ENCODE peak calls at places on chromosomes 7 and 10, in five cellular contexts. I is adrenal gland, L is sigmoid colon, X is body of pancreas, R is A549. Z is an unnamed sample.
A peak's percentile ranks its signal among the peaks of the same experiment; 100 is the strongest.

GRCh38 chr10:84337199-84337598 is 8.8 kb downstream of the CCSER2 start:
- DNase-seq in I (no peak), L (no peak), X (no peak), R (no peak), Z (no peak)

GRCh38 chr10:8133146-8133545 is 78.7 kb downstream of the GATA3 start:
- DNase-seq in I (no peak), L (no peak), X (no peak), R (no peak), Z (no peak)

GRCh38 chr7:43784030-43785001 is 25.8 kb downstream of the BLVRA start:
- DNase-seq in I (no peak), L (peak; percentile 58), X (no peak), R (no peak), Z (no peak)

GRCh38 chr7:81871606-81872265 is 101.9 kb upstream of the HGF start:
- DNase-seq in I (no peak), L (no peak), X (no peak), R (no peak), Z (no peak)

GRCh38 chr7:11300231-11300630 is 326.6 kb downstream of the PHF14 start:
- DNase-seq in I (no peak), L (no peak), X (no peak), R (no peak), Z (no peak)

GRCh38 chr10:57664815-57665214 is 602.9 kb downstream of the IPMK start:
- DNase-seq in I (no peak), L (no peak), X (no peak), R (no peak), Z (no peak)

GRCh38 chr10:14665304-14665703 is 109.4 kb downstream of the FAM107B start:
- DNase-seq in I (no peak), L (no peak), X (peak; percentile 47), R (no peak), Z (no peak)

GRCh38 chr10:115020449-115020848 is 72.7 kb upstream of the ATRNL1 start:
- DNase-seq in I (no peak), L (no peak), X (no peak), R (no peak), Z (no peak)

GRCh38 chr10:121838931-121839330 is 88.9 kb downstream of the ATE1 start:
- DNase-seq in I (no peak), L (no peak), X (no peak), R (no peak), Z (no peak)

GRCh38 chr7:24500599-24501451 is 72.4 kb upstream of the PALS2 start:
- DNase-seq in I (no peak), L (no peak), X (no peak), R (no peak), Z (no peak)

GRCh38 chr10:109866168-109866994 is 56.9 kb downstream of the XPNPEP1 start:
- DNase-seq in I (peak; percentile 45), L (no peak), X (peak; percentile 23), R (no peak), Z (no peak)

GRCh38 chr10:1532636-1533035 is 204.7 kb downstream of the ADARB2 start:
- DNase-seq in I (no peak), L (peak; percentile 27), X (no peak), R (no peak), Z (no peak)

GRCh38 chr7:130566168-130566897 is 74.4 kb downstream of the MEST start:
- DNase-seq in I (peak; percentile 94), L (no peak), X (peak; percentile 15), R (no peak), Z (no peak)

GRCh38 chr10:36885746-36886145 is 239.7 kb upstream of the ANKRD30A start:
- DNase-seq in I (no peak), L (no peak), X (no peak), R (no peak), Z (no peak)

GRCh38 chr7:22361795-22362194 is 4.8 kb upstream of the RAPGEF5 start:
- DNase-seq in I (no peak), L (no peak), X (peak; percentile 89), R (no peak), Z (peak; percentile 63)

GRCh38 chr7:13282377-13282980 is 595.0 kb downstream of the ARL4A start:
- DNase-seq in I (no peak), L (no peak), X (no peak), R (no peak), Z (no peak)

GRCh38 chr7:134599371-134599770 is 47.3 kb upstream of the BPGM start:
- DNase-seq in I (no peak), L (no peak), X (no peak), R (no peak), Z (no peak)

GRCh38 chr7:86978804-86979506 is 80.5 kb downstream of the ELAPOR2 start:
- DNase-seq in I (no peak), L (no peak), X (no peak), R (no peak), Z (no peak)

GRCh38 chr7:19920200-19920599 is 146.8 kb upstream of the TMEM196 start:
- DNase-seq in I (peak; percentile 21), L (no peak), X (peak; percentile 18), R (no peak), Z (no peak)

GRCh38 chr10:16049050-16049449 is 188.7 kb upstream of the MINDY3 start:
- DNase-seq in I (no peak), L (no peak), X (no peak), R (no peak), Z (no peak)

GRCh38 chr7:30032310-30033125 is 4.3 kb downstream of the PLEKHA8 start:
- DNase-seq in I (no peak), L (no peak), X (no peak), R (no peak), Z (no peak)

GRCh38 chr10:14063531-14064317 is 267.0 kb downstream of the FRMD4A start:
- DNase-seq in I (no peak), L (peak; percentile 69), X (peak; percentile 26), R (no peak), Z (no peak)

GRCh38 chr7:40765633-40766032 is 630.8 kb downstream of the SUGCT start:
- DNase-seq in I (no peak), L (no peak), X (no peak), R (no peak), Z (no peak)

GRCh38 chr10:62063795-62064472 is 162.4 kb downstream of the ARID5B start:
- DNase-seq in I (no peak), L (peak; percentile 81), X (peak; percentile 26), R (no peak), Z (no peak)

GRCh38 chr10:62058896-62059423 is 157.5 kb downstream of the ARID5B start:
- DNase-seq in I (no peak), L (no peak), X (no peak), R (no peak), Z (no peak)

GRCh38 chr10:62059424-62059913 is 158.0 kb downstream of the ARID5B start:
- DNase-seq in I (no peak), L (no peak), X (no peak), R (no peak), Z (no peak)

GRCh38 chr10:62062752-62063512 is 161.4 kb downstream of the ARID5B start:
- DNase-seq in I (no peak), L (no peak), X (no peak), R (no peak), Z (no peak)

DNA sequence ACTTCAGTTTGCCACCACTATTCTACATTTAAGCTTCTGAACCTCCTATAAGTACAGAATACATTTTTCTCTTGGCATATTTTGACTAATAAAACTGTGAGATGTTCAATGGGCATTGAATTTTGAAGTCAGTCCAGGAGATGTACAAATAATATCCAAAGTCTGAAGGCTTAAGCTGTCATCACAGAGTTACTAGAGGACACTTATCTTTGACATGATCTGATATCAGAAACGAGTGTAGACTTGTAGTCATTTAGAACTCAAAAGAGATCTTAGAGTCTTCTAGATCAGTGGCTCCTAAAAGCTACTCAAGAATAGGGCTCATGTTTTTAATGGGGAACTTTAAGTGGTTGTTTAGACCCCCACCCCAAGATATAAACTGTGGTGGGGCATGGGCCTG is 160.5 kb downstream of the ARID5B start:
- DNase-seq in I (no peak), L (no peak), X (no peak), R (no peak), Z (no peak)
- H3K27ac ChIP-seq in I (no peak overlapping the region), L (peak overlapping the region; percentile 75), X (no peak overlapping the region), R (no peak overlapping the region), Z (peak overlapping the region; percentile 64)

GRCh38 chr7:27175626-27176342 is 1.7 kb upstream of the HOXA10 start:
- DNase-seq in I (no peak), L (peak; percentile 78), X (no peak), R (no peak), Z (peak; percentile 40)

GRCh38 chr7:27176343-27176731 is 2.2 kb upstream of the HOXA10 start:
- DNase-seq in I (no peak), L (peak; percentile 68), X (no peak), R (no peak), Z (peak; percentile 24)

GRCh38 chr7:27174077-27175004 is at the start of gene HOXA10:
- DNase-seq in I (peak; percentile 15), L (peak; percentile 88), X (no peak), R (no peak), Z (peak; percentile 63)

GRCh38 chr7:27173412-27174076 is 576 bp downstream of the HOXA10 start:
- DNase-seq in I (peak; percentile 30), L (peak; percentile 74), X (no peak), R (no peak), Z (peak; percentile 34)

GRCh38 chr7:27175005-27175625 is 995 bp upstream of the HOXA10 start:
- DNase-seq in I (no peak), L (peak; percentile 87), X (no peak), R (no peak), Z (peak; percentile 85)
- TF ChIP-seq POLR2A in I (no peak), L (peak; percentile 55), X (no peak), R (no peak), Z (peak; percentile 96)

GRCh38 chr7:121448429-121448828 is 52.3 kb upstream of the FAM3C start:
- DNase-seq in I (no peak), L (no peak), X (no peak), R (no peak), Z (no peak)

GRCh38 chr7:121447939-121448338 is 51.8 kb upstream of the FAM3C start:
- DNase-seq in I (no peak), L (no peak), X (no peak), R (no peak), Z (no peak)

GRCh38 chr7:121446526-121446925 is 50.4 kb upstream of the FAM3C start:
- DNase-seq in I (no peak), L (no peak), X (no peak), R (no peak), Z (no peak)

GRCh38 chr7:121449304-121449703 is 53.2 kb upstream of the FAM3C start:
- DNase-seq in I (no peak), L (no peak), X (peak; percentile 20), R (no peak), Z (no peak)

DNA sequence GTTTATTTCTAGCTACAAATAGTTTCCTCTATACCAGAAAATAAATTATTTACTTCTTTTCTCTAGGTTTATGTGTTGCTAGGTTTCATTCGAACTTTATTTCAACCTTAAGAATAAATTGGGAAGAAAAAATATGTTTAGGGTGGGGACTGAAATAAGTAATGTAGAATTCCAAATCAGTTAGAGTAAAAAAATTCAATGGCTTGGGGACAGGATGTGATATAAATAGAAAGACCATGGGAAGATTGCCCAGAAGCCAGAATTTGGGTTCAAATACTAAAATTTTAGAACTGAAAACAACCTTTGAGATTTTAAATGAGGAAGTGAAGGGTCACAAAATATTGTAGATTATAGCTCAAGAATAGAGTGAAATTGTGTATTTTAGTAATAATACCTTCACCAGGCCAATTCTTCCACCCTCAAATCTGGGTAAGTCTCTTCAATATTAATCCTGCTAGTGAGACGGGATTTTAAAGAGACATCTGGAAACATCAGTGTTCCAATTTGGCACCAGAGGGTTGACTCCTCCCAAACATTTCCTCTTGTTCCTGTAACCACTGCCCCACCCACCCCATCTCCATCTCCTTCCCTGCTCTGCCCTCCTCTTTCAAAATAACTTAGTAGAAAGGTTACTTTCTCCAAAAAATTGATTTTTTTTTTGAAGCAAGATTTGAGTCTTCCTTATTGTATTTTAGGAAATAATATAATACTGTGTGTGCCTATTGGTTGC is 51.2 kb upstream of the FAM3C start:
- DNase-seq in I (peak; percentile 21), L (no peak), X (peak; percentile 11), R (no peak), Z (no peak)
- H3K4me3 ChIP-seq in I (no peak overlapping the region), L (no peak overlapping the region), X (no peak overlapping the region), R (no peak overlapping the region), Z (no peak overlapping the region)

GRCh38 chr10:43573250-43574034 is 974 bp downstream of the ZNF239 start:
- DNase-seq in I (no peak), L (no peak), X (no peak), R (no peak), Z (no peak)
- H3K27ac ChIP-seq in I (no peak overlapping the region), L (peak overlapping the region; percentile 79), X (no peak overlapping the region), R (no peak overlapping the region), Z (peak overlapping the region; percentile 74)